ENCODE peak calls at places on chromosomes 7 and 10, in six cellular contexts. D is lower lobe of right lung; U is NAMALWA; R is stimulated activated naive CD4-positive, alpha-beta T cell treated with Interleukin-2 at 50 U/mL for 16 hours; J is AG09319; C is ureter. H is an unnamed sample.

GRCh38 chr10:62459072-62459471 is 84.9 kb downstream of the ZNF365 start:
- DNase-seq in D (no peak), U (no peak), R (no peak), J (peak), C (no peak), H (no peak)

GRCh38 chr7:36884863-36885262 is 160.6 kb upstream of the AOAH start:
- DNase-seq in D (no peak), U (no peak), R (no peak), J (no peak), C (no peak), H (no peak)

GRCh38 chr10:119104653-119105024 is 726 bp downstream of the DENND10 start:
- DNase-seq in D (peak), U (peak), R (no peak), J (no peak), C (no peak), H (no peak)

GRCh38 chr7:99395616-99396327 is 12.6 kb downstream of the PDAP1 start:
- DNase-seq in D (no peak), U (no peak), R (no peak), J (no peak), C (no peak), H (no peak)

GRCh38 chr7:153518201-153518984 is 533.8 kb upstream of the DPP6 start:
- DNase-seq in D (no peak), U (no peak), R (no peak), J (no peak), C (no peak), H (no peak)

GRCh38 chr7:47497367-47498096 is 84.4 kb downstream of the TNS3 start:
- DNase-seq in D (no peak), U (no peak), R (no peak), J (no peak), C (no peak), H (peak)

GRCh38 chr10:34954142-34954541 is 136.0 kb downstream of the CUL2 start:
- DNase-seq in D (peak), U (no peak), R (no peak), J (no peak), C (peak), H (no peak)

GRCh38 chr7:32937344-32938174 is 19.7 kb upstream of the FKBP9 start:
- DNase-seq in D (no peak), U (no peak), R (no peak), J (no peak), C (peak), H (no peak)

GRCh38 chr7:53596230-53596629 is 560.8 kb downstream of the POM121L12 start:
- DNase-seq in D (no peak), U (no peak), R (no peak), J (no peak), C (no peak), H (no peak)

GRCh38 chr7:68420342-68420750 is 1177.9 kb upstream of the AUTS2 start:
- DNase-seq in D (no peak), U (no peak), R (no peak), J (no peak), C (no peak), H (no peak)

GRCh38 chr7:157397751-157398691 is 61.2 kb downstream of the DNAJB6 start:
- DNase-seq in D (peak), U (peak), R (no peak), J (peak), C (no peak), H (no peak)

H was measured in CD14-positive monocyte.